ENCODE peak calls at places on chromosomes 12 and 14, in four cellular contexts. One of them, this sample, is unnamed.

GRCh38 chr12:65313704-65314317 is 35.3 kb downstream of the MSRB3 start:
- DNase-seq in HFF-Myc: no peak
- DNase-seq in mesothelial cell of epicardium: no peak
- DNase-seq in progenitor cell of endocrine pancreas: no peak
- DNase-seq in this sample: no peak

GRCh38 chr12:25017336-25017735 is 68.4 kb upstream of the BCAT1 start:
- DNase-seq in mesothelial cell of epicardium: no peak
- DNase-seq in progenitor cell of endocrine pancreas: no peak
- DNase-seq in HFF-Myc: no peak
- DNase-seq in this sample: no peak

GRCh38 chr14:88541324-88541723 is 13.5 kb downstream of the PTPN21 start:
- DNase-seq in mesothelial cell of epicardium: no peak
- DNase-seq in HFF-Myc: no peak
- DNase-seq in progenitor cell of endocrine pancreas: no peak
- DNase-seq in this sample: no peak

GRCh38 chr12:49871263-49871561 is 28.3 kb upstream of the BCDIN3D start:
- DNase-seq in HFF-Myc: no peak
- DNase-seq in progenitor cell of endocrine pancreas: no peak
- DNase-seq in mesothelial cell of epicardium: no peak
- DNase-seq in this sample: no peak

GRCh38 chr12:124379938-124380754 is 85.3 kb downstream of the RFLNA start:
- DNase-seq in progenitor cell of endocrine pancreas: no peak
- DNase-seq in mesothelial cell of epicardium: no peak
- DNase-seq in HFF-Myc: no peak
- DNase-seq in this sample: peak; percentile 57

GRCh38 chr12:77837876-77838291 is 7.2 kb downstream of the NAV3 start:
- DNase-seq in progenitor cell of endocrine pancreas: no peak
- DNase-seq in mesothelial cell of epicardium: no peak
- DNase-seq in HFF-Myc: no peak
- DNase-seq in this sample: no peak

GRCh38 chr12:4355150-4355842 is 24.2 kb downstream of the FGF23 start:
- DNase-seq in mesothelial cell of epicardium: no peak
- DNase-seq in HFF-Myc: no peak
- DNase-seq in progenitor cell of endocrine pancreas: no peak
- DNase-seq in this sample: no peak

GRCh38 chr14:96206461-96206860 is 1.8 kb downstream of the BDKRB2 start:
- DNase-seq in mesothelial cell of epicardium: no peak
- DNase-seq in progenitor cell of endocrine pancreas: no peak
- DNase-seq in HFF-Myc: no peak
- DNase-seq in this sample: no peak

GRCh38 chr14:103100281-103101121 is 6.0 kb downstream of the EXOC3L4 start:
- DNase-seq in progenitor cell of endocrine pancreas: no peak
- DNase-seq in mesothelial cell of epicardium: no peak
- DNase-seq in HFF-Myc: no peak
- DNase-seq in this sample: no peak

GRCh38 chr12:127238061-127238460 is 1028.9 kb upstream of the TMEM132C start:
- DNase-seq in HFF-Myc: no peak
- DNase-seq in progenitor cell of endocrine pancreas: no peak
- DNase-seq in mesothelial cell of epicardium: no peak
- DNase-seq in this sample: no peak

GRCh38 chr12:127295630-127296029 is 971.3 kb upstream of the TMEM132C start:
- DNase-seq in mesothelial cell of epicardium: no peak
- DNase-seq in progenitor cell of endocrine pancreas: no peak
- DNase-seq in HFF-Myc: no peak
- DNase-seq in this sample: no peak

GRCh38 chr12:66555113-66555512 is 123.8 kb downstream of the GRIP1 start:
- DNase-seq in progenitor cell of endocrine pancreas: no peak
- DNase-seq in HFF-Myc: no peak
- DNase-seq in mesothelial cell of epicardium: no peak
- DNase-seq in this sample: no peak

GRCh38 chr12:6936378-6936638 is 7.3 kb upstream of the RNU7-1 start:
- DNase-seq in HFF-Myc: no peak
- DNase-seq in mesothelial cell of epicardium: no peak
- DNase-seq in progenitor cell of endocrine pancreas: no peak
- DNase-seq in this sample: no peak

GRCh38 chr14:76754586-76754985 is 6.7 kb upstream of the VASH1 start:
- DNase-seq in progenitor cell of endocrine pancreas: no peak
- DNase-seq in HFF-Myc: no peak
- DNase-seq in mesothelial cell of epicardium: no peak
- DNase-seq in this sample: no peak

GRCh38 chr14:46352876-46353275 is 298.7 kb downstream of the RPL10L start:
- DNase-seq in mesothelial cell of epicardium: no peak
- DNase-seq in progenitor cell of endocrine pancreas: no peak
- DNase-seq in HFF-Myc: no peak
- DNase-seq in this sample: no peak

GRCh38 chr12:92771011-92771410 is 68.2 kb downstream of the PLEKHG7 start:
- DNase-seq in mesothelial cell of epicardium: no peak
- DNase-seq in progenitor cell of endocrine pancreas: no peak
- DNase-seq in HFF-Myc: no peak
- DNase-seq in this sample: no peak

GRCh38 chr14:95291859-95292542 is 27.7 kb downstream of the CLMN start:
- DNase-seq in progenitor cell of endocrine pancreas: no peak
- DNase-seq in HFF-Myc: peak; percentile 3
- DNase-seq in mesothelial cell of epicardium: no peak
- DNase-seq in this sample: no peak

GRCh38 chr14:70995671-70996070 is 88.4 kb downstream of the PCNX1 start:
- DNase-seq in HFF-Myc: no peak
- DNase-seq in mesothelial cell of epicardium: no peak
- DNase-seq in progenitor cell of endocrine pancreas: no peak
- DNase-seq in this sample: no peak

GRCh38 chr12:63038361-63039100 is 103.6 kb upstream of the PPM1H start:
- DNase-seq in HFF-Myc: no peak
- DNase-seq in progenitor cell of endocrine pancreas: no peak
- DNase-seq in mesothelial cell of epicardium: no peak
- DNase-seq in this sample: no peak

DNA sequence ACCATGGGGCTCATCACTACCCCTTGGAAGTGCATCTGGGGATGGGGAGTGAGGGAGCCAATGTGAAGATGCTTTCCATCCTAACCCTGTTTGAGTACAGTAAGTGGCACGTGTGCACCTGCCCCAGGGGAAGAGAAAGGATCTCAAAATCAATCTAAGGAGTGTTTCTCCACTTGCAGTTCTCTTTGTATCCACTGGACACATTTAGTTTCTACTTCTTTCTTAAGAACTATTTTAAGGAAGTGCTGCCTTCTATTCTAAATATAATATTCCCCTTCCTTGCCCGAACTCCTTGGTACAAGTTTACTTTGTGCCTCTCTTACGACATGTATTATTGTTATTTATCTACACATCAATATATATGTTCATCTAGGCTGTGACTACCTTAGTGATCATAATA is 73.8 kb downstream of the TTC6 start:
- DNase-seq in HFF-Myc: no peak
- DNase-seq in progenitor cell of endocrine pancreas: no peak
- DNase-seq in mesothelial cell of epicardium: no peak
- DNase-seq in this sample: no peak
- TF ChIP-seq CTCF in HFF-Myc: no peak
- TF ChIP-seq CTCF in progenitor cell of endocrine pancreas: peak; percentile 23
- TF ChIP-seq CTCF in mesothelial cell of epicardium: no peak
- TF ChIP-seq CTCF in this sample: no peak

GRCh38 chr14:23663127-23663526 is 27.0 kb downstream of the DHRS2 start:
- DNase-seq in HFF-Myc: no peak
- DNase-seq in mesothelial cell of epicardium: no peak
- DNase-seq in progenitor cell of endocrine pancreas: no peak
- DNase-seq in this sample: no peak

GRCh38 chr14:23661542-23661941 is 25.4 kb downstream of the DHRS2 start:
- DNase-seq in progenitor cell of endocrine pancreas: no peak
- DNase-seq in HFF-Myc: no peak
- DNase-seq in mesothelial cell of epicardium: no peak
- DNase-seq in this sample: no peak

GRCh38 chr14:23657959-23658470 is 21.9 kb downstream of the DHRS2 start:
- DNase-seq in progenitor cell of endocrine pancreas: no peak
- DNase-seq in HFF-Myc: no peak
- DNase-seq in mesothelial cell of epicardium: no peak
- DNase-seq in this sample: no peak

GRCh38 chr14:23663711-23664110 is 27.5 kb downstream of the DHRS2 start:
- DNase-seq in mesothelial cell of epicardium: no peak
- DNase-seq in HFF-Myc: no peak
- DNase-seq in progenitor cell of endocrine pancreas: no peak
- DNase-seq in this sample: no peak

GRCh38 chr14:23660290-23661226 is 24.4 kb downstream of the DHRS2 start:
- DNase-seq in HFF-Myc: no peak
- DNase-seq in mesothelial cell of epicardium: no peak
- DNase-seq in progenitor cell of endocrine pancreas: no peak
- DNase-seq in this sample: no peak
- TF ChIP-seq CTCF in HFF-Myc: no peak
- TF ChIP-seq CTCF in mesothelial cell of epicardium: no peak
- TF ChIP-seq CTCF in progenitor cell of endocrine pancreas: no peak
- TF ChIP-seq CTCF in this sample: no peak

GRCh38 chr14:106083082-106083481 is 556.7 kb downstream of the TMEM121 start:
- DNase-seq in mesothelial cell of epicardium: no peak
- DNase-seq in progenitor cell of endocrine pancreas: no peak
- DNase-seq in HFF-Myc: no peak
- DNase-seq in this sample: no peak

GRCh38 chr14:106080922-106081321 is 554.5 kb downstream of the TMEM121 start:
- DNase-seq in mesothelial cell of epicardium: no peak
- DNase-seq in progenitor cell of endocrine pancreas: no peak
- DNase-seq in HFF-Myc: no peak
- DNase-seq in this sample: no peak
- TF ChIP-seq CTCF in mesothelial cell of epicardium: no peak
- TF ChIP-seq CTCF in progenitor cell of endocrine pancreas: no peak
- TF ChIP-seq CTCF in HFF-Myc: no peak
- TF ChIP-seq CTCF in this sample: no peak

GRCh38 chr14:32004300-32004699 is 72.8 kb upstream of the ARHGAP5 start:
- DNase-seq in progenitor cell of endocrine pancreas: no peak
- DNase-seq in mesothelial cell of epicardium: no peak
- DNase-seq in HFF-Myc: peak; percentile 51
- DNase-seq in this sample: no peak
- TF ChIP-seq CTCF in progenitor cell of endocrine pancreas: no peak
- TF ChIP-seq CTCF in mesothelial cell of epicardium: no peak
- TF ChIP-seq CTCF in HFF-Myc: no peak
- TF ChIP-seq CTCF in this sample: no peak

DNA sequence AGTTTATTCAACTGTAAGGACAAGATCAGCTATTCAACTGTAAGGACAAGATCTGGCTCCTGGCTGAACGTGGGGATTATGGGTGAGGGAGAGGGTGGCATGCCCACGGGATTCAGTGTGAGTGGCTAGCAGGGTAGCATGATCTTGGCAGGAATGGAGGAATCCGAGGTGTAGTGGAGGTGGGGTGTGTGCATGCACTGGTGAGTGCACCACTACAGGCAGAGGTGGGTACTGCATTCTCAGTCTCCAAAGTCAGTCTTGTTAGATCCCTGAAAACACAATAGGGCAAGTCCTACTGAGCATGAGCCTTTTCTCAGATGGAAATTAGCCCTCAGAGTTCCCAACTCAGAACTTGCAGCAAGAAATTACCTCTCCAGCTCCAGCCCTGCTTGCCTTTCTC is 32.2 kb upstream of the DCD start:
- DNase-seq in progenitor cell of endocrine pancreas: no peak
- DNase-seq in HFF-Myc: peak; percentile 7
- DNase-seq in mesothelial cell of epicardium: no peak
- DNase-seq in this sample: no peak
- TF ChIP-seq CTCF in progenitor cell of endocrine pancreas: peak; percentile 45
- TF ChIP-seq CTCF in HFF-Myc: peak; percentile 50
- TF ChIP-seq CTCF in mesothelial cell of epicardium: peak; percentile 74
- TF ChIP-seq CTCF in this sample: peak; percentile 12

DNA sequence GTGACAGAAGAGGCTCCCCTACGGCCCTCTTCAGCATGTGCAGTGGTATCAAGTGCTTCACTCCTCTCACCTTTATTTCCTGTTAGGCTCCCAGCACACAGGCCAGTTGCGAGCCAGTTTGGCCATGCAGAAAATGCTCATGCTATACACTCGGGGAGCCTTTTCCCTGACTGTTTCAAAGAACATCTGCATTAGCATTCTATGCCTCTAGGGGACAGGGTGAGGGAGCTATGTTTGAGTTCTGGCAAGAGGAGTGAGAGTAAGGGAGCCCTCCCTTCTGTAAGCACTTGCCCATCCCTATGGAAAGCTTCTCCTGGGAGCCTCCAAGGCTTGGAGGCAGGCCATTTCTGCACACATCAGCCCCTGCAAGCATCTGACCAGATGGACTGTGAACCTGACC is 291.4 kb downstream of the RPS29 start:
- DNase-seq in progenitor cell of endocrine pancreas: no peak
- DNase-seq in mesothelial cell of epicardium: no peak
- DNase-seq in HFF-Myc: no peak
- DNase-seq in this sample: no peak
- TF ChIP-seq CTCF in progenitor cell of endocrine pancreas: no peak
- TF ChIP-seq CTCF in mesothelial cell of epicardium: no peak
- TF ChIP-seq CTCF in HFF-Myc: no peak
- TF ChIP-seq CTCF in this sample: no peak

DNA sequence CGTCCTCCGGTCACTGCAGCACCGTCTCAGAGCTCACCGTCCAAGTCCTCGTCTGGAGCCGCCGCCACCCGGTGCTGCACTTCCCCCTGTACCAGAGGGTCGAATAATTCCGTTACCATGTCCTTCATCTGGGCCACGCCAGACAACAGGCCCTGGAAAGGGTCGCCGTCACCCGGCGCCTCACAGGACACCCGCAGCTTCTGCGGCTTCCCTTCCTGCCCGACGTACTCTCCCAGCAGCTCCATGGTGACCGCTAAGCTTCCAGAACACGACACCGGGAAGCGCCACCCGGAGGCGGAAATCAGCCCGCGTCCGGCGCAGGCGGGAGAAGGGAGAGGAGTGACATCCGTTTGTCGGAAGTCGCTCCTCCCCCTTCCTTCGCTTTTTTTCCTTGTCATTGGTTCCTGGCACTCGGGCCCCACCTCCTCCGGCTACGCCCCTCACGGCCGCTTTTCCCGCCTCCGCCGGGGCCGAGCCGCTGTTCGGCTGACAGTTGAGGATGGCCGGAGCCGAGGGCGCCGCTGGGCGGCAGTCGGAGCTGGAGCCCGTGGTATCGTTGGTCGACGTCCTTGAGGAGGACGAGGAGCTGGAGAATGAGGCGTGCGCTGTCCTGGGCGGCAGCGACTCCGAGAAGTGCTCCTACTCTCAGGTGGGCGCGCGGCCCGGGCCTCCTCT is at the start of the genes GON7 and UBR7:
- DNase-seq in HFF-Myc: peak; percentile 93
- DNase-seq in progenitor cell of endocrine pancreas: peak; percentile 95
- DNase-seq in mesothelial cell of epicardium: peak; percentile 89
- DNase-seq in this sample: peak; percentile 89
- TF ChIP-seq CTCF in HFF-Myc: no peak
- TF ChIP-seq CTCF in progenitor cell of endocrine pancreas: no peak
- TF ChIP-seq CTCF in mesothelial cell of epicardium: peak; percentile 10
- TF ChIP-seq CTCF in this sample: peak; percentile 31